ENCODE peak calls at places on chromosomes 12 and 14, in four cellular contexts. One of them, this sample, is unnamed.

GRCh38 chr12:116528067-116528466 is 31.1 kb upstream of the MAP1LC3B2 start:
- DNase-seq in PC-9: peak
- DNase-seq in left cardiac atrium: no peak
- DNase-seq in HEK293T: no peak
- DNase-seq in this sample: no peak

GRCh38 chr12:129589503-129589902 is 314.3 kb downstream of the TMEM132D start:
- DNase-seq in PC-9: no peak
- DNase-seq in left cardiac atrium: no peak
- DNase-seq in HEK293T: no peak
- DNase-seq in this sample: no peak

GRCh38 chr14:101520621-101521305 is 40.5 kb upstream of the DIO3 start:
- DNase-seq in PC-9: no peak
- DNase-seq in left cardiac atrium: peak
- DNase-seq in HEK293T: no peak
- DNase-seq in this sample: no peak

GRCh38 chr14:63398952-63399351 is 80.2 kb upstream of the GPHB5 start:
- DNase-seq in PC-9: no peak
- DNase-seq in left cardiac atrium: no peak
- DNase-seq in HEK293T: no peak
- DNase-seq in this sample: no peak

GRCh38 chr14:94994245-94994644 is 163.1 kb downstream of the DICER1 start:
- DNase-seq in PC-9: no peak
- DNase-seq in left cardiac atrium: no peak
- DNase-seq in HEK293T: no peak
- DNase-seq in this sample: no peak

GRCh38 chr12:46354799-46355194 is 17.8 kb downstream of the SLC38A2 start:
- DNase-seq in PC-9: no peak
- DNase-seq in left cardiac atrium: no peak
- DNase-seq in HEK293T: no peak
- DNase-seq in this sample: no peak

GRCh38 chr12:56836800-56837663 is 73.9 kb downstream of the HSD17B6 start:
- DNase-seq in PC-9: peak
- DNase-seq in left cardiac atrium: no peak
- DNase-seq in HEK293T: no peak
- DNase-seq in this sample: peak

GRCh38 chr12:81692008-81692407 is 67.1 kb downstream of the PPFIA2 start:
- DNase-seq in PC-9: no peak
- DNase-seq in left cardiac atrium: no peak
- DNase-seq in HEK293T: no peak
- DNase-seq in this sample: peak

GRCh38 chr14:21861153-21861552 is 187.5 kb upstream of the OR4E1 start:
- DNase-seq in PC-9: no peak
- DNase-seq in left cardiac atrium: no peak
- DNase-seq in HEK293T: no peak
- DNase-seq in this sample: no peak

GRCh38 chr14:101839661-101840060 is 78.2 kb downstream of the PPP2R5C start:
- DNase-seq in PC-9: no peak
- DNase-seq in left cardiac atrium: no peak
- DNase-seq in HEK293T: no peak
- DNase-seq in this sample: no peak

GRCh38 chr12:26271889-26272492 is 76.6 kb downstream of the SSPN start:
- DNase-seq in PC-9: peak
- DNase-seq in left cardiac atrium: peak
- DNase-seq in HEK293T: no peak
- DNase-seq in this sample: peak

GRCh38 chr12:131833896-131834641 is 5.9 kb downstream of the MMP17 start:
- DNase-seq in PC-9: no peak
- DNase-seq in left cardiac atrium: no peak
- DNase-seq in HEK293T: peak
- DNase-seq in this sample: no peak

GRCh38 chr12:23722655-23723054 is 226.8 kb downstream of the SOX5 start:
- DNase-seq in PC-9: no peak
- DNase-seq in left cardiac atrium: no peak
- DNase-seq in HEK293T: no peak
- DNase-seq in this sample: no peak

GRCh38 chr12:58247633-58248032 is 306.3 kb downstream of the ATP23 start:
- DNase-seq in PC-9: peak
- DNase-seq in left cardiac atrium: no peak
- DNase-seq in HEK293T: peak
- DNase-seq in this sample: no peak

This sample was measured in NCI-H226.